ENCODE peak calls at places on chromosome 11, in four cellular contexts. I, A, U and V are unnamed samples.

GRCh38 chr11:13966486-13966885 is 4.0 kb downstream of the SPON1 start:
- DNase-seq in U (no peak), A (no peak), I (no peak), V (no peak)

GRCh38 chr11:70491696-70492472 is 93.6 kb downstream of the CTTN start:
- DNase-seq in A (no peak), U (no peak), I (no peak), V (peak; percentile 37)

GRCh38 chr11:615453-616319 is at the start of gene IRF7:
- DNase-seq in I (peak; percentile 91), U (peak; percentile 97), A (peak; percentile 87), V (peak; percentile 99)

GRCh38 chr11:69887330-69887729 is 68.1 kb upstream of the FGF3 start:
- DNase-seq in U (no peak), I (no peak), A (no peak), V (no peak)

GRCh38 chr11:73404048-73404447 is 27.8 kb downstream of the RELT start:
- DNase-seq in I (peak; percentile 74), A (no peak), U (peak; percentile 54), V (no peak)

GRCh38 chr11:134945993-134946392 is 534.0 kb upstream of the B3GAT1 start:
- DNase-seq in A (no peak), I (no peak), U (no peak), V (no peak)

GRCh38 chr11:130407978-130408377 is 20.4 kb downstream of the ADAMTS8 start:
- DNase-seq in A (no peak), U (no peak), I (no peak), V (no peak)

GRCh38 chr11:8809605-8810272 is 101.2 kb upstream of the AKIP1 start:
- DNase-seq in I (no peak), U (no peak), A (no peak), V (no peak)

GRCh38 chr11:14643697-14644395 is at the start of gene PDE3B:
- DNase-seq in I (peak; percentile 48), A (peak; percentile 68), U (peak; percentile 84), V (peak; percentile 93)

GRCh38 chr11:11789735-11790369 is 51.9 kb upstream of the USP47 start:
- DNase-seq in U (no peak), A (no peak), I (no peak), V (no peak)

GRCh38 chr11:123431619-123432018 is 1.6 kb downstream of the GRAMD1B start:
- DNase-seq in I (no peak), U (no peak), A (no peak), V (no peak)

GRCh38 chr11:33479216-33479615 is 221.4 kb downstream of the C11orf91 start:
- DNase-seq in U (no peak), A (no peak), I (no peak), V (no peak)

GRCh38 chr11:102763440-102763839 is 17.0 kb downstream of the MMP10 start:
- DNase-seq in U (no peak), I (no peak), A (no peak), V (no peak)

GRCh38 chr11:116694017-116694725 is 78.6 kb downstream of the BUD13 start:
- DNase-seq in I (no peak), A (no peak), U (peak; percentile 17), V (peak; percentile 23)

GRCh38 chr11:27718346-27718852 is 18.1 kb upstream of the BDNF start:
- DNase-seq in A (no peak), U (no peak), I (no peak), V (no peak)

GRCh38 chr11:110125632-110126031 is 32.4 kb downstream of the ZC3H12C start:
- DNase-seq in I (no peak), A (no peak), U (no peak), V (no peak)

GRCh38 chr11:114260483-114260882 is 35.7 kb upstream of the NNMT start:
- DNase-seq in I (no peak), A (no peak), U (no peak), V (no peak)

GRCh38 chr11:62140302-62141110 is 16.7 kb downstream of the INCENP start:
- DNase-seq in U (peak; percentile 11), I (peak; percentile 17), A (no peak), V (peak; percentile 24)

GRCh38 chr11:70713988-70714665 is 315.8 kb downstream of the CTTN start:
- DNase-seq in A (no peak), I (no peak), U (no peak), V (no peak)

GRCh38 chr11:133897331-133897650 is 52.0 kb upstream of the SPATA19 start:
- DNase-seq in U (no peak), I (no peak), A (no peak), V (peak; percentile 34)

GRCh38 chr11:111846063-111846462 is 25.3 kb downstream of the ALG9 start:
- DNase-seq in I (no peak), U (no peak), A (no peak), V (no peak)

GRCh38 chr11:111845256-111846028 is 25.9 kb downstream of the ALG9 start:
- DNase-seq in U (no peak), A (no peak), I (no peak), V (no peak)

GRCh38 chr11:111841370-111842053 is 29.9 kb downstream of the ALG9 start:
- DNase-seq in U (peak; percentile 93), A (peak; percentile 80), I (peak; percentile 88), V (peak; percentile 97)

GRCh38 chr11:111846640-111847039 is 24.7 kb downstream of the ALG9 start:
- DNase-seq in A (no peak), I (no peak), U (no peak), V (no peak)

DNA sequence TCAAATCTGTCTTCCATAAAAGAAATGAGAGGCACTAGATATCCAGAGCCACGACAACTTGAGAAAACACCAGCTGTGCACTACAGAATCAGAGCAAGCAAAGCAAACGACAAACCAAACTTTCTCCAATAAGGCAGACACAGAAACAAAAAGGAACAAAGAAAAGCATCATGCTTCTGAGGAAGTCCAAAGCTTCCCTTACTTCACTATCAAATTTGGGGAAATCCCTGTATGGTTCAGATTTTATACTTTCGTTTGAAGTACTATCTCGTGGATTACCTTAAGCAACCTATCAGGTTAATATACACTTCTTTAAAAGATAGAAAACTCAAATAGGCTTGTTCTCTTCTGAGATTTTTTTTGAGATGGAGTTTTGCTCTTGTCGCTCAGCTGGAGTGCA is 27.7 kb downstream of the ALG9 start:
- DNase-seq in U (no peak), I (no peak), A (no peak), V (no peak)
- H3K4me1 ChIP-seq in U (peaks cover 26% of the 10 kb centered on the region), I (no peaks in the 10 kb centered on the region), A (no peaks in the 10 kb centered on the region), V (no peaks in the 10 kb centered on the region)

DNA sequence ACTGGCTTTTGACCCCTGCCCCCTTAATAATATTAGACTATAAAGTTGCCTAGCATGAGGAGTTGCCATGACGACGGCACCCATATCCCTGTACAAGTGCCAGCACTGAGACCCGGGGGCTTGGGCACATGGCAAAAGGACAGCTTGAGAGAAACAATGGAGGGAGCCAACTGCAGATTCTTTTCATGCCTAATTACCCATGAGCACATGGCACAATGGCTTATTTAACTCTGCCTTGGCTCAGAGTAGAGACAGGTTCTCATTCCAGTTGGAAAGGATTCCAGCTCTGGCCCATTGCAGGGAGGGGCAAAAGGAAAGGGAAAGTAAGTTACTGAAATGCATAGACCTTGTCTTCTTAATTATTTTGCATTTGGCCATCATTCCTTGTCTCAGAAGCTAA is 261.2 kb upstream of the UBASH3B start:
- DNase-seq in A (no peak), I (no peak), U (no peak), V (no peak)
- H3K27me3 ChIP-seq in A (no peaks in the 10 kb centered on the region), I (no peaks in the 10 kb centered on the region), U (no peaks in the 10 kb centered on the region), V (no peaks in the 10 kb centered on the region)

GRCh38 chr11:119418759-119419158 is 4.2 kb downstream of the THY1 start:
- DNase-seq in U (no peak), A (no peak), I (no peak), V (no peak)
- H3K4me1 ChIP-seq in U (peaks cover 32% of the 10 kb centered on the region), A (peaks cover 15% of the 10 kb centered on the region), I (peaks cover 5% of the 10 kb centered on the region), V (peaks cover 4% of the 10 kb centered on the region)

GRCh38 chr11:30936476-30936875 is 350.3 kb upstream of the MPPED2 start:
- DNase-seq in U (no peak), A (no peak), I (no peak), V (no peak)
- H3K27me3 ChIP-seq in U (no peaks in the 10 kb centered on the region), A (no peaks in the 10 kb centered on the region), I (no peaks in the 10 kb centered on the region), V (no peaks in the 10 kb centered on the region)

GRCh38 chr11:95257596-95257995 is 26.6 kb upstream of the SESN3 start:
- DNase-seq in I (no peak), A (no peak), U (no peak), V (no peak)
- H3K4me1 ChIP-seq in I (peaks cover 2% of the 10 kb centered on the region), A (peaks cover 32% of the 10 kb centered on the region), U (peaks cover 27% of the 10 kb centered on the region), V (peaks cover 7% of the 10 kb centered on the region)

DNA sequence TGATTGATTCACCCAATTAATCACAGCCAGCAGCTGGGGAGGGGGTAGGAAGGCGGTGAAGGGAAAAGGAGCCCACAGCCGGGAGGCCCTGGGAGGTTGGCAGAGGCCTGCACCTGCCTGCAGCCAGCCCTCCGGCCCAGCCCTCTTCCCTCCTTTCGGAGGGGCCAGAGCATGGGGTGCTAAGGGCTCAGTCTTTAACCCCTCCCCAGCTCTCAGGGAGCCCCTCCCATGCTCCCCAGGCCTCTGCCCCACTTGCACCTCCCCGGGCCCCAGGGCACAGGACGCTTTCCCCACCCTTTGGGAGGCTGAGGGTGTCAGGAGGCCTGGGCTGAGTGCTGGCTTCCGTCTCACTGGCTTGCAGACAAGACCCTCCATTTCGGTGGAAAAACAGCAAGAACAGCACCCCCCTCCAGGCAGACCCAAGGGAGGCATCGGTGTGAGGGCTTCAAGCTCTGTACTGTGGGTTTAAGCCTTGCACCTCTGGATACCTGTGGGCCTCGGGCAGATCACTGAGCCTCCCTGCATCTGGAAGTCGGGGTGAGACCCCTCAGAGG is 7.3 kb downstream of the ASCL2 start:
- DNase-seq in U (no peak), I (peak; percentile 8), A (no peak), V (peak; percentile 42)
- H3K27me3 ChIP-seq in U (no peaks in the 10 kb centered on the region), I (no peaks in the 10 kb centered on the region), A (no peaks in the 10 kb centered on the region), V (no peaks in the 10 kb centered on the region)

GRCh38 chr11:29306527-29306926 is 710.3 kb downstream of the KCNA4 start:
- DNase-seq in U (no peak), I (no peak), A (no peak), V (no peak)
- H3K4me1 ChIP-seq in U (no peaks in the 10 kb centered on the region), I (no peaks in the 10 kb centered on the region), A (no peaks in the 10 kb centered on the region), V (no peaks in the 10 kb centered on the region)